ENCODE peak calls at places on chromosomes 11 and 22, in six cellular contexts. S is NCI-H187; G is right cardiac atrium; N is adrenal gland; B is stimulated activated CD8-positive, alpha-beta memory T cell treated with anti-CD3 and anti-CD28 coated beads, Interleukin-7, amount 100 ng/mL, for 4 hours; Y is HL-60. U is an unnamed sample.
A peak's percentile ranks its signal among the peaks of the same experiment; 100 is the strongest.

GRCh38 chr22:31647516-31647915 is 14.5 kb downstream of the PISD start:
- DNase-seq in S (no peak), G (no peak), N (no peak), B (no peak), Y (no peak), U (peak; percentile 65)

GRCh38 chr11:117703209-117703608 is 93.8 kb downstream of the DSCAML1 start:
- DNase-seq in S (no peak), G (no peak), N (no peak), B (no peak), Y (no peak), U (no peak)

GRCh38 chr11:72013765-72014711 is 15.3 kb downstream of the IL18BP start:
- DNase-seq in S (no peak), G (no peak), N (peak; percentile 40), B (no peak), Y (no peak), U (no peak)

GRCh38 chr22:27583930-27584329 is 217.6 kb downstream of the MN1 start:
- DNase-seq in S (no peak), G (no peak), N (no peak), B (no peak), Y (no peak), U (no peak)

GRCh38 chr11:114073506-114074381 is 14.2 kb downstream of the ZBTB16 start:
- DNase-seq in S (no peak), G (no peak), N (no peak), B (peak; percentile 42), Y (peak; percentile 59), U (no peak)

GRCh38 chr22:23542933-23543332 is 37.2 kb downstream of the IGLL1 start:
- DNase-seq in S (no peak), G (no peak), N (no peak), B (no peak), Y (no peak), U (no peak)

GRCh38 chr11:113274708-113275582 is 39.4 kb upstream of the TTC12 start:
- DNase-seq in S (no peak), G (no peak), N (no peak), B (no peak), Y (no peak), U (no peak)

GRCh38 chr11:10526974-10527918 is 13.7 kb downstream of the RNF141 start:
- DNase-seq in S (no peak), G (no peak), N (no peak), B (no peak), Y (no peak), U (no peak)

GRCh38 chr11:7657306-7658025 is 15.8 kb downstream of the CYB5R2 start:
- DNase-seq in S (peak; percentile 31), G (peak; percentile 73), N (peak; percentile 72), B (no peak), Y (peak; percentile 67), U (peak; percentile 29)

GRCh38 chr11:61738776-61739175 is 13.7 kb upstream of the MYRF start:
- DNase-seq in S (no peak), G (no peak), N (no peak), B (no peak), Y (no peak), U (no peak)

GRCh38 chr11:12390687-12391110 is 13.3 kb downstream of the PARVA start:
- DNase-seq in S (no peak), G (no peak), N (no peak), B (no peak), Y (no peak), U (no peak)

GRCh38 chr11:118526688-118527087 is 586 bp upstream of the TTC36 start:
- DNase-seq in S (no peak), G (no peak), N (no peak), B (no peak), Y (no peak), U (no peak)

GRCh38 chr22:19358703-19359553 is 67.4 kb upstream of the CLTCL1 start:
- DNase-seq in S (no peak), G (no peak), N (no peak), B (no peak), Y (no peak), U (no peak)

GRCh38 chr11:78228467-78228866 is 39.7 kb downstream of the USP35 start:
- DNase-seq in S (peak; percentile 59), G (no peak), N (no peak), B (no peak), Y (peak; percentile 71), U (peak; percentile 36)

GRCh38 chr11:130726234-130726559 is 190.1 kb downstream of the SNX19 start:
- DNase-seq in S (no peak), G (peak; percentile 75), N (no peak), B (no peak), Y (no peak), U (peak; percentile 10)

GRCh38 chr11:2259897-2260451 is 10.4 kb downstream of the ASCL2 start:
- DNase-seq in S (no peak), G (peak; percentile 43), N (no peak), B (no peak), Y (no peak), U (no peak)

GRCh38 chr22:17217179-17217578 is 2.1 kb downstream of the ADA2 start:
- DNase-seq in S (no peak), G (no peak), N (no peak), B (no peak), Y (no peak), U (no peak)

GRCh38 chr11:14973621-14974020 is 1.5 kb upstream of the CALCA start:
- DNase-seq in S (no peak), G (peak; percentile 37), N (no peak), B (no peak), Y (no peak), U (no peak)

GRCh38 chr11:14499560-14500180 is at the start of gene COPB1:
- DNase-seq in S (peak; percentile 90), G (peak; percentile 95), N (peak; percentile 96), B (peak; percentile 85), Y (peak; percentile 96), U (peak; percentile 80)

GRCh38 chr22:47001288-47001687 is 238.8 kb downstream of the TBC1D22A start:
- DNase-seq in S (no peak), G (no peak), N (no peak), B (no peak), Y (no peak), U (no peak)

GRCh38 chr22:48644108-48644507 is 1183.6 kb downstream of the BRD1 start:
- DNase-seq in S (no peak), G (peak; percentile 37), N (no peak), B (no peak), Y (no peak), U (no peak)

GRCh38 chr22:35022291-35022690 is 43.7 kb upstream of the ISX start:
- DNase-seq in S (no peak), G (no peak), N (no peak), B (no peak), Y (no peak), U (no peak)

GRCh38 chr11:133577403-133577802 is 45.1 kb upstream of the OPCML start:
- DNase-seq in S (no peak), G (no peak), N (no peak), B (no peak), Y (no peak), U (no peak)

GRCh38 chr22:23313791-23314567 is 133.7 kb downstream of the BCR start:
- DNase-seq in S (no peak), G (peak; percentile 51), N (no peak), B (no peak), Y (no peak), U (no peak)

GRCh38 chr22:37639070-37639760 is at the start of gene SH3BP1:
- DNase-seq in S (no peak), G (peak; percentile 88), N (no peak), B (peak; percentile 57), Y (no peak), U (no peak)

GRCh38 chr22:37336474-37337028 is 54.2 kb downstream of the CYTH4 start:
- DNase-seq in S (no peak), G (no peak), N (no peak), B (no peak), Y (no peak), U (no peak)

GRCh38 chr11:74185285-74185684 is 14.2 kb downstream of the PPME1 start:
- DNase-seq in S (no peak), G (no peak), N (no peak), B (no peak), Y (no peak), U (no peak)

GRCh38 chr11:109641549-109641948 is 219.6 kb downstream of the C11orf87 start:
- DNase-seq in S (no peak), G (no peak), N (no peak), B (no peak), Y (peak; percentile 15), U (no peak)

GRCh38 chr11:64564947-64565889 is 25.8 kb upstream of the SLC22A12 start:
- DNase-seq in S (no peak), G (no peak), N (no peak), B (no peak), Y (no peak), U (no peak)

GRCh38 chr22:46056169-46057041 is 79.4 kb upstream of the WNT7B start:
- DNase-seq in S (no peak), G (peak; percentile 75), N (no peak), B (no peak), Y (no peak), U (no peak)

GRCh38 chr11:118437046-118437735 is 899 bp downstream of the KMT2A start:
- DNase-seq in S (no peak), G (no peak), N (peak; percentile 74), B (peak; percentile 35), Y (peak; percentile 18), U (no peak)

GRCh38 chr11:65539401-65540289 is 14.8 kb downstream of the SCYL1 start:
- DNase-seq in S (peak; percentile 45), G (no peak), N (peak; percentile 83), B (no peak), Y (no peak), U (no peak)

GRCh38 chr11:119015054-119015611 is 3.0 kb downstream of the RPS25 start:
- DNase-seq in S (no peak), G (no peak), N (no peak), B (no peak), Y (peak; percentile 27), U (no peak)

GRCh38 chr22:20027966-20028854 is 7.3 kb downstream of the TANGO2 start:
- DNase-seq in S (no peak), G (peak; percentile 23), N (no peak), B (no peak), Y (no peak), U (no peak)

GRCh38 chr11:196786-197731 is 4.2 kb downstream of the SCGB1C1 start:
- DNase-seq in S (no peak), G (peak; percentile 44), N (no peak), B (no peak), Y (peak; percentile 0), U (no peak)

GRCh38 chr11:2791139-2791520 is 91.3 kb upstream of the KCNQ1OT1 start:
- DNase-seq in S (no peak), G (peak; percentile 43), N (no peak), B (no peak), Y (no peak), U (no peak)

GRCh38 chr11:119101367-119101758 is 290 bp downstream of the DPAGT1 start:
- DNase-seq in S (no peak), G (no peak), N (no peak), B (no peak), Y (no peak), U (no peak)

GRCh38 chr11:15864021-15864805 is 492.1 kb downstream of the SOX6 start:
- DNase-seq in S (no peak), G (no peak), N (no peak), B (no peak), Y (no peak), U (no peak)

GRCh38 chr11:23143031-23143430 is 282.8 kb upstream of the CCDC179 start:
- DNase-seq in S (no peak), G (no peak), N (no peak), B (no peak), Y (no peak), U (no peak)

GRCh38 chr11:15034687-15035267 is 38.6 kb upstream of the CALCB start:
- DNase-seq in S (no peak), G (no peak), N (no peak), B (no peak), Y (no peak), U (no peak)